ENCODE peak calls at places on chromosomes 4 and X, in eight cellular contexts. One of them, this sample, is unnamed.
A peak's percentile ranks its signal among the peaks of the same experiment; 100 is the strongest.

GRCh38 chr4:1080961-1081688 is 32.2 kb downstream of the RNF212 start:
- DNase-seq in mesendoderm: no peak
- DNase-seq in neural progenitor cell: no peak
- DNase-seq in neuronal stem cell: no peak
- DNase-seq in Karpas-422: peak; percentile 71
- DNase-seq in H9: peak; percentile 46
- DNase-seq in PC-3: peak; percentile 79
- DNase-seq in mesenchymal stem cell: no peak
- DNase-seq in this sample: peak; percentile 81

GRCh38 chrX:129632443-129632842 is 22.3 kb downstream of the APLN start:
- DNase-seq in mesendoderm: no peak
- DNase-seq in neural progenitor cell: no peak
- DNase-seq in neuronal stem cell: no peak
- DNase-seq in Karpas-422: no peak
- DNase-seq in H9: no peak
- DNase-seq in PC-3: no peak
- DNase-seq in mesenchymal stem cell: peak; percentile 39
- DNase-seq in this sample: peak; percentile 59

GRCh38 chrX:118974908-118975671 is 672 bp downstream of the LONRF3 start:
- DNase-seq in mesendoderm: peak; percentile 67
- DNase-seq in neural progenitor cell: peak; percentile 59
- DNase-seq in neuronal stem cell: no peak
- DNase-seq in Karpas-422: no peak
- DNase-seq in H9: peak; percentile 41
- DNase-seq in PC-3: peak; percentile 43
- DNase-seq in mesenchymal stem cell: peak; percentile 14
- DNase-seq in this sample: peak; percentile 53

GRCh38 chr4:34417160-34417559 is 1827.2 kb downstream of the ARAP2 start:
- DNase-seq in mesendoderm: no peak
- DNase-seq in neural progenitor cell: no peak
- DNase-seq in neuronal stem cell: no peak
- DNase-seq in Karpas-422: no peak
- DNase-seq in H9: no peak
- DNase-seq in PC-3: peak; percentile 4
- DNase-seq in mesenchymal stem cell: peak; percentile 29
- DNase-seq in this sample: peak; percentile 33

GRCh38 chrX:13339607-13340006 is 19.8 kb upstream of the ATXN3L start:
- DNase-seq in mesendoderm: no peak
- DNase-seq in neural progenitor cell: no peak
- DNase-seq in neuronal stem cell: no peak
- DNase-seq in Karpas-422: no peak
- DNase-seq in H9: no peak
- DNase-seq in PC-3: no peak
- DNase-seq in mesenchymal stem cell: no peak
- DNase-seq in this sample: no peak

GRCh38 chr4:2946812-2947600 is 16.2 kb downstream of the NOP14 start:
- DNase-seq in mesendoderm: no peak
- DNase-seq in neural progenitor cell: no peak
- DNase-seq in neuronal stem cell: no peak
- DNase-seq in Karpas-422: no peak
- DNase-seq in H9: no peak
- DNase-seq in PC-3: no peak
- DNase-seq in mesenchymal stem cell: no peak
- DNase-seq in this sample: no peak

GRCh38 chrX:76433219-76433618 is 5.7 kb downstream of the MAGEE1 start:
- DNase-seq in mesendoderm: no peak
- DNase-seq in neural progenitor cell: peak; percentile 10
- DNase-seq in neuronal stem cell: no peak
- DNase-seq in Karpas-422: no peak
- DNase-seq in H9: no peak
- DNase-seq in PC-3: no peak
- DNase-seq in mesenchymal stem cell: no peak
- DNase-seq in this sample: no peak

GRCh38 chrX:13387656-13388421 is 68.0 kb upstream of the ATXN3L start:
- DNase-seq in mesendoderm: no peak
- DNase-seq in neural progenitor cell: no peak
- DNase-seq in neuronal stem cell: no peak
- DNase-seq in Karpas-422: peak; percentile 43
- DNase-seq in H9: no peak
- DNase-seq in PC-3: peak; percentile 22
- DNase-seq in mesenchymal stem cell: peak; percentile 38
- DNase-seq in this sample: peak; percentile 75

GRCh38 chr4:25861951-25862410 is 807 bp downstream of the SEL1L3 start:
- DNase-seq in mesendoderm: peak; percentile 60
- DNase-seq in neural progenitor cell: peak; percentile 55
- DNase-seq in neuronal stem cell: no peak
- DNase-seq in Karpas-422: peak; percentile 78
- DNase-seq in H9: peak; percentile 48
- DNase-seq in PC-3: peak; percentile 49
- DNase-seq in mesenchymal stem cell: peak; percentile 58
- DNase-seq in this sample: peak; percentile 70

GRCh38 chrX:31124536-31124935 is 52.7 kb upstream of the FTHL17 start:
- DNase-seq in mesendoderm: no peak
- DNase-seq in neural progenitor cell: no peak
- DNase-seq in neuronal stem cell: no peak
- DNase-seq in Karpas-422: no peak
- DNase-seq in H9: no peak
- DNase-seq in PC-3: no peak
- DNase-seq in mesenchymal stem cell: no peak
- DNase-seq in this sample: no peak

GRCh38 chrX:106467422-106467821 is 144.4 kb upstream of the RADX start:
- DNase-seq in mesendoderm: peak; percentile 40
- DNase-seq in neural progenitor cell: peak; percentile 12
- DNase-seq in neuronal stem cell: no peak
- DNase-seq in Karpas-422: no peak
- DNase-seq in H9: peak; percentile 64
- DNase-seq in PC-3: no peak
- DNase-seq in mesenchymal stem cell: no peak
- DNase-seq in this sample: no peak

GRCh38 chr4:24845132-24845531 is 49.8 kb downstream of the SOD3 start:
- DNase-seq in mesendoderm: no peak
- DNase-seq in neural progenitor cell: no peak
- DNase-seq in neuronal stem cell: no peak
- DNase-seq in Karpas-422: no peak
- DNase-seq in H9: no peak
- DNase-seq in PC-3: no peak
- DNase-seq in mesenchymal stem cell: no peak
- DNase-seq in this sample: no peak

GRCh38 chr4:82833696-82834313 is 35.2 kb upstream of the SCD5 start:
- DNase-seq in mesendoderm: no peak
- DNase-seq in neural progenitor cell: no peak
- DNase-seq in neuronal stem cell: no peak
- DNase-seq in Karpas-422: no peak
- DNase-seq in H9: no peak
- DNase-seq in PC-3: peak; percentile 68
- DNase-seq in mesenchymal stem cell: peak; percentile 89
- DNase-seq in this sample: peak; percentile 96

GRCh38 chr4:155526452-155527169 is 140.0 kb upstream of the GUCY1A1 start:
- DNase-seq in mesendoderm: no peak
- DNase-seq in neural progenitor cell: no peak
- DNase-seq in neuronal stem cell: no peak
- DNase-seq in Karpas-422: no peak
- DNase-seq in H9: no peak
- DNase-seq in PC-3: no peak
- DNase-seq in mesenchymal stem cell: peak; percentile 90
- DNase-seq in this sample: no peak

GRCh38 chr4:185797596-185797995 is 14.4 kb downstream of the SORBS2 start:
- DNase-seq in mesendoderm: no peak
- DNase-seq in neural progenitor cell: no peak
- DNase-seq in neuronal stem cell: no peak
- DNase-seq in Karpas-422: no peak
- DNase-seq in H9: no peak
- DNase-seq in PC-3: no peak
- DNase-seq in mesenchymal stem cell: no peak
- DNase-seq in this sample: no peak

GRCh38 chr4:101039367-101039766 is 308.0 kb downstream of the PPP3CA start:
- DNase-seq in mesendoderm: no peak
- DNase-seq in neural progenitor cell: no peak
- DNase-seq in neuronal stem cell: no peak
- DNase-seq in Karpas-422: no peak
- DNase-seq in H9: no peak
- DNase-seq in PC-3: no peak
- DNase-seq in mesenchymal stem cell: no peak
- DNase-seq in this sample: no peak

GRCh38 chr4:107635735-107636134 is 84.3 kb downstream of the PAPSS1 start:
- DNase-seq in mesendoderm: no peak
- DNase-seq in neural progenitor cell: no peak
- DNase-seq in neuronal stem cell: no peak
- DNase-seq in Karpas-422: no peak
- DNase-seq in H9: no peak
- DNase-seq in PC-3: no peak
- DNase-seq in mesenchymal stem cell: no peak
- DNase-seq in this sample: no peak

GRCh38 chr4:107630185-107630705 is 89.8 kb downstream of the PAPSS1 start:
- DNase-seq in mesendoderm: no peak
- DNase-seq in neural progenitor cell: no peak
- DNase-seq in neuronal stem cell: no peak
- DNase-seq in Karpas-422: no peak
- DNase-seq in H9: no peak
- DNase-seq in PC-3: no peak
- DNase-seq in mesenchymal stem cell: no peak
- DNase-seq in this sample: no peak

GRCh38 chr4:107629318-107629717 is 90.7 kb downstream of the PAPSS1 start:
- DNase-seq in mesendoderm: no peak
- DNase-seq in neural progenitor cell: no peak
- DNase-seq in neuronal stem cell: no peak
- DNase-seq in Karpas-422: no peak
- DNase-seq in H9: no peak
- DNase-seq in PC-3: no peak
- DNase-seq in mesenchymal stem cell: no peak
- DNase-seq in this sample: no peak

DNA sequence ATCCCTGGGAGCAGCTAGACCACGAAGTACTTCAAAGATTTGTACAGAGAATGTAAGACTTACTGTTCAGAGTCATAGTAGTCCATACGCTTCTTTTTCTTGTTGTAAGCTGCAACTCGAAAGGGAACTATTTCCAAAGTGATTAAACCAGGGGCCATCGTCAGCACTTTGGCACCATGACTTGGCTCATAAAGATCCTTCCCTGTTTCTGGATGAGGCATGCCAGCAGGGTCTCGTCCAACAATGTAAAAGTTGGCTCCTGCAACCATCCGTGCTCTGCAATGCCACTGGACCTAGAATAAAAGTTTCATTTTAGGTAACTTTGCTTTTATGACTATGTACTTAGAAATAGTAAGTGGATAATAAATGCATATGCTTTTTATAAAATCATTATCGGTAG is 88.5 kb downstream of the PAPSS1 start:
- DNase-seq in mesendoderm: no peak
- DNase-seq in neural progenitor cell: no peak
- DNase-seq in neuronal stem cell: no peak
- DNase-seq in Karpas-422: no peak
- DNase-seq in H9: no peak
- DNase-seq in PC-3: no peak
- DNase-seq in mesenchymal stem cell: no peak
- DNase-seq in this sample: peak; percentile 46
- H3K9ac ChIP-seq in mesendoderm: no peak overlapping the region
- H3K9ac ChIP-seq in neural progenitor cell: no peak overlapping the region
- H3K9ac ChIP-seq in neuronal stem cell: no peak overlapping the region
- H3K9ac ChIP-seq in Karpas-422: no peak overlapping the region
- H3K9ac ChIP-seq in H9: no peak overlapping the region
- H3K9ac ChIP-seq in PC-3: no peak overlapping the region
- H3K9ac ChIP-seq in mesenchymal stem cell: peak overlapping the region; percentile 64
- H3K9ac ChIP-seq in this sample: no peak overlapping the region

GRCh38 chr4:151806511-151806927 is 45.7 kb upstream of the GATB start:
- DNase-seq in mesendoderm: peak; percentile 83
- DNase-seq in neural progenitor cell: no peak
- DNase-seq in neuronal stem cell: no peak
- DNase-seq in Karpas-422: no peak
- DNase-seq in H9: no peak
- DNase-seq in PC-3: peak; percentile 32
- DNase-seq in mesenchymal stem cell: peak; percentile 87
- DNase-seq in this sample: peak; percentile 84

GRCh38 chr4:151804821-151805220 is 44.0 kb upstream of the GATB start:
- DNase-seq in mesendoderm: no peak
- DNase-seq in neural progenitor cell: peak; percentile 18
- DNase-seq in neuronal stem cell: no peak
- DNase-seq in Karpas-422: no peak
- DNase-seq in H9: no peak
- DNase-seq in PC-3: no peak
- DNase-seq in mesenchymal stem cell: peak; percentile 17
- DNase-seq in this sample: peak; percentile 7

GRCh38 chr4:151809716-151810115 is 48.9 kb upstream of the GATB start:
- DNase-seq in mesendoderm: no peak
- DNase-seq in neural progenitor cell: no peak
- DNase-seq in neuronal stem cell: no peak
- DNase-seq in Karpas-422: no peak
- DNase-seq in H9: no peak
- DNase-seq in PC-3: no peak
- DNase-seq in mesenchymal stem cell: no peak
- DNase-seq in this sample: no peak

GRCh38 chr4:151808120-151808529 is 47.3 kb upstream of the GATB start:
- DNase-seq in mesendoderm: no peak
- DNase-seq in neural progenitor cell: no peak
- DNase-seq in neuronal stem cell: no peak
- DNase-seq in Karpas-422: no peak
- DNase-seq in H9: no peak
- DNase-seq in PC-3: peak; percentile 67
- DNase-seq in mesenchymal stem cell: peak; percentile 28
- DNase-seq in this sample: peak; percentile 78

GRCh38 chr4:151807220-151807619 is 46.4 kb upstream of the GATB start:
- DNase-seq in mesendoderm: no peak
- DNase-seq in neural progenitor cell: no peak
- DNase-seq in neuronal stem cell: no peak
- DNase-seq in Karpas-422: no peak
- DNase-seq in H9: no peak
- DNase-seq in PC-3: peak; percentile 14
- DNase-seq in mesenchymal stem cell: no peak
- DNase-seq in this sample: peak; percentile 53
- H3K4me2 ChIP-seq in mesendoderm: no peak overlapping the region
- H3K4me2 ChIP-seq in neural progenitor cell: no peak overlapping the region
- H3K4me2 ChIP-seq in neuronal stem cell: no peak overlapping the region
- H3K4me2 ChIP-seq in Karpas-422: no peak overlapping the region
- H3K4me2 ChIP-seq in H9: no peak overlapping the region
- H3K4me2 ChIP-seq in PC-3: no peak overlapping the region
- H3K4me2 ChIP-seq in mesenchymal stem cell: no peak overlapping the region
- H3K4me2 ChIP-seq in this sample: peak overlapping the region; percentile 71

GRCh38 chrX:132482632-132483031 is 6.2 kb downstream of the MBNL3 start:
- DNase-seq in mesendoderm: no peak
- DNase-seq in neural progenitor cell: no peak
- DNase-seq in neuronal stem cell: no peak
- DNase-seq in Karpas-422: no peak
- DNase-seq in H9: no peak
- DNase-seq in PC-3: no peak
- DNase-seq in mesenchymal stem cell: no peak
- DNase-seq in this sample: no peak
- H3K4me1 ChIP-seq in mesendoderm: no peaks in the 10 kb centered on the region
- H3K4me1 ChIP-seq in neural progenitor cell: no peaks in the 10 kb centered on the region
- H3K4me1 ChIP-seq in neuronal stem cell: peaks cover 2% of the 10 kb centered on the region
- H3K4me1 ChIP-seq in Karpas-422: peaks cover 37% of the 10 kb centered on the region
- H3K4me1 ChIP-seq in H9: peaks cover 18% of the 10 kb centered on the region
- H3K4me1 ChIP-seq in PC-3: peaks cover 20% of the 10 kb centered on the region
- H3K4me1 ChIP-seq in mesenchymal stem cell: no peaks in the 10 kb centered on the region
- H3K4me1 ChIP-seq in this sample: peaks cover 11% of the 10 kb centered on the region

DNA sequence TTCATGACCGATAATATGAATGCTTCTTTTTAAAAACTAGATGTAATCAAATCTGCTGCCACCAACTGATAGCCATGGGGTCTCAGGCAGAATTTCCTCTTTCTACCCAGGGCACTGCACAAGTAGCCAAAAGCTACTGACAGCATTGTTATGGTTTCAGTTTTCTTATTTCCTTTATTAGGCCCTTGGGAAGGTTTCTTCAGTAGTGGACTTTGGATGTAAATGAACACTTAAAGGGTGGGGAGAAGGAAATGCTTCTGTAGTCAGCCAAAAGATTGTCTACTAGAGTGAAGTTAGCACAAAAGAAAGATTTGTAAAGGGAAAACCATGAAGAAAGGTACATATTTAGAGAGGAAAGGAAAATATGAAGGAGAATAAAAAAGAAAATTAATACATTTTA is 686.1 kb downstream of the ADGRL3 start:
- DNase-seq in mesendoderm: no peak
- DNase-seq in neural progenitor cell: no peak
- DNase-seq in neuronal stem cell: no peak
- DNase-seq in Karpas-422: no peak
- DNase-seq in H9: no peak
- DNase-seq in PC-3: no peak
- DNase-seq in mesenchymal stem cell: no peak
- DNase-seq in this sample: no peak
- H3K9ac ChIP-seq in mesendoderm: no peak overlapping the region
- H3K9ac ChIP-seq in neural progenitor cell: no peak overlapping the region
- H3K9ac ChIP-seq in neuronal stem cell: no peak overlapping the region
- H3K9ac ChIP-seq in Karpas-422: no peak overlapping the region
- H3K9ac ChIP-seq in H9: no peak overlapping the region
- H3K9ac ChIP-seq in PC-3: no peak overlapping the region
- H3K9ac ChIP-seq in mesenchymal stem cell: no peak overlapping the region
- H3K9ac ChIP-seq in this sample: no peak overlapping the region